ENCODE peak calls at places on chromosomes 4 and X, in six cellular contexts. U is neuronal stem cell, J is mesenchymal stem cell, O is H9, Y is H1, A is IMR-90. C is an unnamed sample.

GRCh38 chr4:5460106-5460801 is 248.1 kb downstream of the EVC2 start:
- DNase-seq in Y (peak), O (peak), J (peak), U (peak), A (peak), C (no peak)

GRCh38 chr4:16155503-16156169 is 70.6 kb downstream of the TAPT1 start:
- DNase-seq in O (no peak), Y (no peak), A (no peak), U (no peak), J (no peak), C (no peak)

GRCh38 chr4:180823116-180823515 is 1420.1 kb upstream of the TENM3 start:
- DNase-seq in O (no peak), J (no peak), Y (no peak), A (no peak), U (no peak), C (no peak)

GRCh38 chr4:98851806-98852205 is 77.1 kb downstream of the EIF4E start:
- DNase-seq in J (peak), O (no peak), A (peak), U (no peak), Y (no peak), C (no peak)

GRCh38 chr4:189124149-189124758 is 816.4 kb upstream of the FRG1 start:
- DNase-seq in A (peak), U (peak), Y (no peak), J (peak), O (no peak), C (peak)

GRCh38 chrX:65601530-65602281 is 65.7 kb upstream of the MSN start:
- DNase-seq in U (no peak), J (peak), A (peak), Y (no peak), O (no peak), C (peak)

GRCh38 chrX:118593407-118593806 is 97.8 kb downstream of the DOCK11 start:
- DNase-seq in J (no peak), Y (no peak), A (no peak), U (no peak), O (no peak), C (no peak)

GRCh38 chrX:114675365-114675764 is 91.5 kb downstream of the HTR2C start:
- DNase-seq in U (no peak), Y (no peak), A (no peak), O (no peak), J (peak), C (peak)

GRCh38 chr4:125951275-125951887 is 636.6 kb downstream of the FAT4 start:
- DNase-seq in O (no peak), Y (no peak), A (peak), J (no peak), U (no peak), C (no peak)

GRCh38 chr4:47741200-47741599 is 96.7 kb downstream of the CORIN start:
- DNase-seq in J (peak), O (no peak), U (no peak), Y (no peak), A (peak), C (no peak)

GRCh38 chr4:90317785-90318184 is 190.6 kb downstream of the CCSER1 start:
- DNase-seq in J (peak), A (peak), U (no peak), Y (no peak), O (no peak), C (no peak)

GRCh38 chr4:3827616-3828492 is 61.7 kb downstream of the ADRA2C start:
- DNase-seq in U (no peak), O (no peak), J (no peak), Y (no peak), A (peak), C (no peak)

GRCh38 chr4:1405636-1406415 is 416 bp downstream of the NKX1-1 start:
- DNase-seq in O (peak), U (no peak), A (no peak), Y (no peak), J (no peak), C (no peak)

GRCh38 chr4:4666187-4666586 is 124.3 kb upstream of the STX18 start:
- DNase-seq in J (no peak), Y (no peak), O (no peak), A (no peak), U (no peak), C (no peak)

GRCh38 chrX:135974279-135974856 is 580 bp upstream of the MMGT1 start:
- DNase-seq in U (peak), A (peak), J (peak), Y (peak), O (peak), C (peak)

DNA sequence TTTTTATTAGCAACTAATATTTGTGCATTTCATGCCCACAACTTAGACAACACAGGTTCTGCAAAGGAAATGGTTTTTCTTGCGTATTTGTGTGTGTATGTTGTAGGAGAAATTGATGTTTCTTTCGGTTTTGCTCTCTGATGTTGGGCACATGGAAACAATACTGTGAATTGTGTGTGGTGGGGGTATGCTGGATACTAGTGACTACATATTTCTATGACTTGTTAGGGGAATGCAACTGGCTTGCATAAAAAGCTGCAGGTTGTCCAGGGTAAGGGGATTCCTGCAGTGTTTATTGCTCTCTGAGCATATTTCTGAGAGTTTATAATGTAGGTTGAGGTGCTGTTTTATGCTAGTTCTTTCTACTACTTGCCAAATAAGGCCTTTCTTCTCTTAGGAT is 11.6 kb downstream of the DLG3 start:
- DNase-seq in J (peak), A (no peak), U (no peak), O (no peak), Y (no peak), C (no peak)
- H2AFZ ChIP-seq in J (no peak), A (no peak), U (no peak), O (no peak), Y (no peak), C (no peak)

GRCh38 chr4:10963958-10964705 is 279.6 kb upstream of the CLNK start:
- DNase-seq in U (peak), J (no peak), Y (no peak), O (peak), A (no peak), C (no peak)

GRCh38 chr4:10962246-10962645 is 277.7 kb upstream of the CLNK start:
- DNase-seq in O (no peak), Y (no peak), U (no peak), A (no peak), J (no peak), C (no peak)

GRCh38 chr4:10960386-10960785 is 275.8 kb upstream of the CLNK start:
- DNase-seq in O (no peak), A (no peak), Y (no peak), J (no peak), U (no peak), C (no peak)

GRCh38 chr4:10965196-10965595 is 280.6 kb upstream of the CLNK start:
- DNase-seq in O (no peak), Y (no peak), U (no peak), A (no peak), J (no peak), C (no peak)
- H2AK5ac ChIP-seq in O (no peak), Y (no peak), U (no peak), A (no peak), J (no peak), C (no peak)

DNA sequence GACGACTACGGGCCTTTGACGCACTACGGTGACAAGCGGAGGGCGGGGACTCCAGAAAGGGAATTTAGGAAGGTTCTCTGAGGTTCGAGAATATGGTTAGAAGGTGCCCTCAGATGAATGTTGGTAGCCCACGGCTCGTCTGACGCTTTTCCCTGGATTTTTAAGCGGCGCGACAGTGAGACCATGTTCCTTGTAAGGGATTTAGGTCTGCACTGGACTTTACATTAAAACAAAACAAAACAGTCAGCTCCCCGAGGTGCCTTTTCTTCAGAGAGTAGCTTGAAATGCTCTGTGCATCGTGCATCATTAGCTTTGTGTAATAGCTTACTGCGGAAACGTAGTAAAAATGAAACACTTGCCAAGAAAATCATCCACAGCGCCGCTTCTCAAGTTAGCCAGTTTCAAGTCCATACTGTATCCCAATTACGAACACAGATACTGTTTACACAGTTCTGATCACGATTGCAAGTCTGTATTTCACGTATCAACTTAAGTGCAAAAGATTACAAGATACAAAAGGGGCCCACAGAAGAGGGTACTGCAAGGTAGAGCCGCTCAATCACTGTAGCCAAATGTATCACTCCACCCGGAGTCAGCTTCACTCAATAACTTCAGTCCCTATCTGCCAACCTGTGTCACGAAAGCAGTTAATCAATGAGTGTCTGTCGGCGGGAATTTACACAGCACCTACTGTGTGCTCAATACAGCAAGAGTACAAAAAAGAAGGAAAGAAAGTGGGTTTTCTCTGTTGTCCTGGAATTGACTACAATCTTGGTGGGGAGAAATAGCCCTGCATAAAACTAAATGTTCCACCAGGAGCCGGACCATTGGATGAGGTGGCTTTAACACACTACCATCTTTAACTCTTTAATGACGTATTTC is 525 bp upstream of the NKRF start:
- DNase-seq in Y (no peak), J (no peak), O (no peak), A (peak), U (no peak), C (no peak)
- H2AFZ ChIP-seq in Y (peak), J (no peak), O (no peak), A (peak), U (peak), C (no peak)

GRCh38 chr4:86333236-86333635 is 26.6 kb downstream of the MAPK10 start:
- DNase-seq in Y (no peak), J (no peak), O (no peak), A (no peak), U (no peak), C (no peak)

GRCh38 chr4:86334020-86334750 is 25.7 kb downstream of the MAPK10 start:
- DNase-seq in J (no peak), U (no peak), O (no peak), A (no peak), Y (no peak), C (no peak)

GRCh38 chr4:86344127-86344526 is 15.7 kb downstream of the MAPK10 start:
- DNase-seq in J (no peak), A (no peak), U (no peak), Y (no peak), O (no peak), C (no peak)

GRCh38 chr4:86338989-86339388 is 20.9 kb downstream of the MAPK10 start:
- DNase-seq in J (peak), O (no peak), U (no peak), Y (no peak), A (peak), C (peak)

DNA sequence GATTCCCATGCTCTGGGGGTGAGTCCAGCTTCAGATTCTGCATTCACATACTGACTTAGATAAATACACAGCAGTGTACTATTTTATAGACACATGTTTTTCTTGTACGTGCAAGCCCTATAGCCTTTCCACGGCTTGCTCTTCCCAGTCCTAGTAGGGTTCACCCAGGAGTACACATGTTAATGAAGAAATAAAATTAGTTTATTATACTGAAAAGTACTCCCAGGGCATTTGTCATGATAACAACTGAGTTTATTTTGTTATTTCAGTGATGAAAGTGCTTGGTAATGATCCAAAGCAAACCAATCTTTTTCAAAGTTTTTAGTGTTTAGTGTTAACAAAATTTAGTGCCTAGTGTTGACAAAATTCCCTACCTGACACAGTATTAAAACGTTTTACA is 21.3 kb downstream of the MAPK10 start:
- DNase-seq in A (no peak), Y (no peak), U (no peak), O (no peak), J (no peak), C (no peak)
- H2AK5ac ChIP-seq in A (peak), Y (no peak), U (no peak), O (no peak), J (peak), C (no peak)

GRCh38 chr4:54092800-54093608 is 7.0 kb upstream of the GSX2 start:
- DNase-seq in A (no peak), Y (no peak), O (peak), J (no peak), U (no peak), C (no peak)

GRCh38 chr4:54090404-54090803 is 9.6 kb upstream of the GSX2 start:
- DNase-seq in A (no peak), O (no peak), J (no peak), U (no peak), Y (no peak), C (no peak)

GRCh38 chr4:54092405-54092759 is 7.6 kb upstream of the GSX2 start:
- DNase-seq in U (no peak), J (no peak), O (no peak), Y (no peak), A (no peak), C (no peak)

GRCh38 chr4:54090804-54091623 is 8.9 kb upstream of the GSX2 start:
- DNase-seq in O (peak), U (no peak), J (peak), Y (no peak), A (peak), C (peak)

GRCh38 chr4:54091637-54092404 is 8.1 kb upstream of the GSX2 start:
- DNase-seq in U (no peak), J (peak), A (peak), Y (peak), O (peak), C (peak)
- H2AFZ ChIP-seq in U (peak), J (peak), A (peak), Y (no peak), O (no peak), C (peak)

DNA sequence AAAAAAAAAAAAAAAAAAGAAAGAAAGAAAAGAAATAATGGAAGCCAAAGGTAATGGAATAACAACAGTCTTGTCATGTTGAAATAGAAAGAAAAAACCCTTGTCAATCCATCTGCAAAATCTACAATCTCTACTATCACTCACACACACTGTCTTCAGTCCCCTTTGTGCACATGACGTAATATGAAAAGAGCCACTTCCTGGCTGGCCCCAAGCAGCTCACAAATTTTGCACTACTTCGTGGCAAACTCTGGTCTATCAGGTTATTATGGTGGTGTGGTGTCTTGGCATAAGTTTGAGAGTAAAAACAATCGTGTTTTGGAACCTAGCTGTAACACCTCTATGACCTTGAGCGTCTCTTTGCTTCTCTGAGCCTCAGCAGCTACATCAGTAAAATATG is 8.3 kb upstream of the AFAP1 start:
- DNase-seq in Y (no peak), A (no peak), J (no peak), O (no peak), U (no peak), C (peak)
- H2AK5ac ChIP-seq in Y (no peak), A (no peak), J (peak), O (no peak), U (no peak), C (no peak)

GRCh38 chr4:105555409-105555808 is 3.0 kb downstream of the ARHGEF38 start:
- DNase-seq in U (no peak), Y (peak), J (no peak), O (peak), A (no peak), C (peak)

GRCh38 chr4:105548483-105548882 is 3.9 kb upstream of the ARHGEF38 start:
- DNase-seq in J (peak), A (no peak), Y (no peak), U (no peak), O (no peak), C (no peak)

GRCh38 chr4:105550641-105551040 is 1.8 kb upstream of the ARHGEF38 start:
- DNase-seq in U (no peak), J (peak), A (no peak), Y (no peak), O (no peak), C (no peak)

GRCh38 chr4:105556175-105556574 is 3.8 kb downstream of the ARHGEF38 start:
- DNase-seq in J (no peak), O (no peak), A (no peak), U (no peak), Y (no peak), C (no peak)

DNA sequence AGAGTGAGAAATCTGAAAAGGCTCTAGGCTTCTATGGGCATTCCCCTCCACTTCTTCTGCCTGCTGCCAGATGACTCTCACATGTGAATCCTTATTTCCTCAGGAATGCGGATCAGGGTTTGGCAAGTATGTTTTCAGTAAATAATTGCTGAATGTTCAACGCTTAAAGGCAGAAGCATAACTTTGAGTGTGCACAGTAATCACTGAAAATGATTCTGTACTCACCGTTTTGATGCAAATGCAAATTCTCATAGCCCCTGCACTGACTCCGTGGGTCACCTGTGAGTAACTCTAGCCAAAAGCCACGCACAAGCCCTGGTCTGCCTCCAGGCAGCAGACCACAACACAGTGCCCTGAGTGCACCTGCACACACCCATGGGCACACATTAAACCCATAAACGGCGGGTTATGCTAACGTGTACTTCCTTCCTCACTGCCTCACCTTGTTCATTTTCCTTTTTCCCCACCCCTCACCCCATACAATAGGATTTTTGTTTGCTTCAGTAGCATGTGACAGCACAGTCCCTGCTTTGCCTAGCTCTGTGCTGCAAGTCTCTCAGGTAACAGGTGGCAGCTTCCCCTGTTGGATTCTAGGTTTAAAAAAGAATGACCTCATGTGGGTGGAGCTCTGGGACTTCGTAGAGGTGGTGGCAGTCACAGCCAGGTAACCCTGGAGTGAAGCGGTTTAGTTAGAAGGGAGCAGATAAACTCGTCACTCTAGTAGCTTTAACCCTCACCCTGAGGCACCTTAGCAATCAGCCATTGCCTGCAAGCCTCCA is at the start of gene ARHGEF38:
- DNase-seq in Y (no peak), O (peak), A (peak), U (no peak), J (peak), C (peak)
- H2AFZ ChIP-seq in Y (no peak), O (no peak), A (peak), U (no peak), J (no peak), C (no peak)

DNA sequence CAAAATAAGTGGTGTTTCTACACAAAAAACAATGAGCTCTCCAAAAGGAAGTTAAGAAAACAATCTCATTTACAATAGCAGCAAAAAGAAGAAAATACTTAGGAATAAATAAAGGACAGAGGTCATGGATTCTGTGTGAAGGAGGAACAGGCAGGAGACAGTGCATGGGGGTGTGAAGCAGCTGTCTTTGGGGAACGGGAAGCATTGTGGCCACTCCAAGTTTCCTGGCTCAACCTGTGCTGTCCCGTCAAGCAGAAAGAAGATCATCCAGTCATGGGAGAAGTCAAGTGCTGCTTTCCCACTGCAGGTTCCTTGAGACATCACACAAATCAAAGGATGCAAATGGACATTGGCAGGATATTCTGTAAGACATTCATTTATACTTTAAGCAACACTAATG is 66.1 kb upstream of the MAML3 start:
- DNase-seq in J (no peak), U (no peak), O (no peak), A (no peak), Y (peak), C (no peak)
- H2AK5ac ChIP-seq in J (no peak), U (no peak), O (no peak), A (no peak), Y (no peak), C (no peak)

GRCh38 chrX:63784346-63784901 is 590 bp downstream of the ARHGEF9 start:
- DNase-seq in A (no peak), U (no peak), Y (no peak), O (no peak), J (no peak), C (no peak)

GRCh38 chrX:63784902-63785692 is at the start of gene ARHGEF9:
- DNase-seq in Y (peak), J (peak), A (no peak), O (peak), U (peak), C (no peak)
- H2AFZ ChIP-seq in Y (no peak), J (peak), A (peak), O (no peak), U (peak), C (peak)

GRCh38 chr4:113065629-113066028 is 16.2 kb downstream of the ANK2 start:
- DNase-seq in A (no peak), O (no peak), U (no peak), Y (no peak), J (no peak), C (no peak)
- H2AK5ac ChIP-seq in A (no peak), O (peak), U (no peak), Y (peak), J (no peak), C (no peak)

C was measured in trophoblast cell.